ENCODE peak calls at places on chromosome 3, in seven cellular contexts. D, O, N, Z, A, J and L are unnamed samples.

GRCh38 chr3:356947-357346 is 160.4 kb downstream of the CHL1 start:
- DNase-seq in A (no peak), D (peak; percentile 17), J (no peak), N (no peak), Z (no peak), O (no peak), L (no peak)

GRCh38 chr3:102471001-102471400 is 36.2 kb downstream of the ZPLD1 start:
- DNase-seq in O (no peak), Z (no peak), D (no peak), J (no peak), N (peak; percentile 64), A (no peak), L (no peak)

GRCh38 chr3:127096256-127097008 is 96.5 kb upstream of the PRR23E start:
- DNase-seq in A (no peak), D (no peak), N (no peak), J (no peak), O (no peak), Z (no peak), L (no peak)

GRCh38 chr3:140292684-140293083 is 357.7 kb downstream of the CLSTN2 start:
- DNase-seq in A (no peak), D (peak; percentile 63), Z (no peak), N (no peak), J (no peak), O (peak; percentile 9), L (no peak)

GRCh38 chr3:55766753-55767152 is 279.6 kb upstream of the WNT5A start:
- DNase-seq in O (no peak), D (no peak), A (no peak), J (no peak), Z (no peak), N (no peak), L (no peak)

GRCh38 chr3:190076601-190077444 is 43.9 kb downstream of the P3H2 start:
- DNase-seq in N (no peak), Z (no peak), J (no peak), O (peak; percentile 95), D (no peak), A (peak; percentile 77), L (no peak)

GRCh38 chr3:13210221-13210975 is 137.2 kb upstream of the IQSEC1 start:
- DNase-seq in J (no peak), O (no peak), D (no peak), A (no peak), Z (no peak), N (peak; percentile 94), L (peak; percentile 89)

GRCh38 chr3:52194541-52195296 is 3.2 kb upstream of the ALAS1 start:
- DNase-seq in A (no peak), J (no peak), Z (no peak), N (no peak), D (peak; percentile 51), O (no peak), L (no peak)

GRCh38 chr3:160108357-160108756 is 116.9 kb upstream of the C3orf80 start:
- DNase-seq in Z (no peak), D (no peak), N (no peak), A (no peak), J (no peak), O (no peak), L (no peak)

GRCh38 chr3:107206141-107206540 is 171.1 kb upstream of the CCDC54 start:
- DNase-seq in J (no peak), D (no peak), N (peak; percentile 29), O (peak; percentile 48), Z (no peak), A (no peak), L (peak; percentile 79)

GRCh38 chr3:46566040-46566631 is at the start of gene LRRC2:
- DNase-seq in Z (no peak), D (peak; percentile 66), A (no peak), N (peak; percentile 12), O (peak; percentile 76), J (no peak), L (peak; percentile 3)

GRCh38 chr3:100209948-100210776 is 50.6 kb upstream of the TBC1D23 start:
- DNase-seq in J (no peak), Z (no peak), A (no peak), N (no peak), O (no peak), D (no peak), L (no peak)

GRCh38 chr3:148815736-148816135 is 11.9 kb upstream of the CPB1 start:
- DNase-seq in J (no peak), O (no peak), N (no peak), A (no peak), D (no peak), Z (no peak), L (no peak)

GRCh38 chr3:30578479-30578878 is 27.9 kb upstream of the TGFBR2 start:
- DNase-seq in O (peak; percentile 86), N (no peak), J (no peak), Z (no peak), D (no peak), A (no peak), L (no peak)

GRCh38 chr3:57983734-57984518 is 24.3 kb upstream of the FLNB start:
- DNase-seq in N (peak; percentile 26), D (peak; percentile 27), A (peak; percentile 61), J (peak; percentile 64), Z (no peak), O (peak; percentile 83), L (peak; percentile 89)

GRCh38 chr3:47283193-47283537 is 421 bp downstream of the KLHL18 start:
- DNase-seq in N (no peak), D (no peak), J (no peak), A (no peak), Z (no peak), O (no peak), L (peak; percentile 49)

GRCh38 chr3:67329358-67329757 is 325.1 kb downstream of the SUCLG2 start:
- DNase-seq in N (no peak), A (no peak), O (no peak), D (no peak), Z (no peak), J (no peak), L (no peak)

GRCh38 chr3:127152676-127153505 is 40.0 kb upstream of the PRR23E start:
- DNase-seq in A (no peak), N (no peak), O (no peak), D (no peak), Z (no peak), J (no peak), L (no peak)

GRCh38 chr3:174062923-174063322 is 665.4 kb downstream of the NLGN1 start:
- DNase-seq in Z (no peak), D (no peak), N (no peak), O (no peak), A (no peak), J (no peak), L (no peak)

GRCh38 chr3:40867826-40868225 is 331.5 kb upstream of the CTNNB1 start:
- DNase-seq in D (no peak), J (no peak), O (no peak), N (no peak), A (no peak), Z (no peak), L (no peak)

GRCh38 chr3:183584246-183584913 is 28.9 kb upstream of the KLHL6 start:
- DNase-seq in J (no peak), Z (no peak), N (peak; percentile 53), A (no peak), D (peak; percentile 41), O (peak; percentile 33), L (peak; percentile 80)